ENCODE peak calls at places on chromosomes 11 and 22, in ten cellular contexts. One of them, this sample, is unnamed.

GRCh38 chr11:88383446-88383845 is 45.9 kb upstream of the CTSC start:
- DNase-seq in iris pigment epithelial cell: no peak
- DNase-seq in HEK293T: no peak
- DNase-seq in NCI-H446: no peak
- DNase-seq in LHCN-M2: no peak
- DNase-seq in lung microvascular endothelial cell: no peak
- DNase-seq in A549: peak
- DNase-seq in kidney glomerular epithelial cell: peak
- DNase-seq in kidney: no peak
- DNase-seq in mesenteric fat pad: no peak
- DNase-seq in this sample: peak

GRCh38 chr11:3158131-3158591 is 6.9 kb downstream of the OSBPL5 start:
- DNase-seq in iris pigment epithelial cell: no peak
- DNase-seq in HEK293T: no peak
- DNase-seq in NCI-H446: no peak
- DNase-seq in LHCN-M2: no peak
- DNase-seq in lung microvascular endothelial cell: no peak
- DNase-seq in A549: no peak
- DNase-seq in kidney glomerular epithelial cell: no peak
- DNase-seq in kidney: peak
- DNase-seq in mesenteric fat pad: no peak
- DNase-seq in this sample: no peak

GRCh38 chr11:130979386-130979972 is 63.2 kb upstream of the SNX19 start:
- DNase-seq in iris pigment epithelial cell: peak
- DNase-seq in HEK293T: peak
- DNase-seq in NCI-H446: no peak
- DNase-seq in LHCN-M2: peak
- DNase-seq in lung microvascular endothelial cell: peak
- DNase-seq in A549: peak
- DNase-seq in kidney glomerular epithelial cell: no peak
- DNase-seq in kidney: no peak
- DNase-seq in mesenteric fat pad: no peak
- DNase-seq in this sample: peak

GRCh38 chr22:19873138-19873959 is 18.7 kb upstream of the GNB1L start:
- DNase-seq in iris pigment epithelial cell: no peak
- DNase-seq in HEK293T: no peak
- DNase-seq in NCI-H446: no peak
- DNase-seq in LHCN-M2: no peak
- DNase-seq in lung microvascular endothelial cell: peak
- DNase-seq in A549: no peak
- DNase-seq in kidney glomerular epithelial cell: no peak
- DNase-seq in kidney: peak
- DNase-seq in mesenteric fat pad: no peak
- DNase-seq in this sample: no peak

GRCh38 chr11:127651175-127651887 is 650.8 kb upstream of the KIRREL3 start:
- DNase-seq in iris pigment epithelial cell: peak
- DNase-seq in HEK293T: no peak
- DNase-seq in NCI-H446: no peak
- DNase-seq in LHCN-M2: peak
- DNase-seq in lung microvascular endothelial cell: no peak
- DNase-seq in A549: no peak
- DNase-seq in kidney glomerular epithelial cell: peak
- DNase-seq in kidney: no peak
- DNase-seq in mesenteric fat pad: no peak
- DNase-seq in this sample: peak

GRCh38 chr22:37197451-37198289 is 9.6 kb upstream of the C1QTNF6 start:
- DNase-seq in iris pigment epithelial cell: peak
- DNase-seq in HEK293T: no peak
- DNase-seq in NCI-H446: no peak
- DNase-seq in LHCN-M2: peak
- DNase-seq in lung microvascular endothelial cell: peak
- DNase-seq in A549: peak
- DNase-seq in kidney glomerular epithelial cell: peak
- DNase-seq in kidney: peak
- DNase-seq in mesenteric fat pad: no peak
- DNase-seq in this sample: peak

GRCh38 chr11:74141274-74141695 is 29.5 kb downstream of the C2CD3 start:
- DNase-seq in iris pigment epithelial cell: peak
- DNase-seq in HEK293T: no peak
- DNase-seq in NCI-H446: no peak
- DNase-seq in LHCN-M2: no peak
- DNase-seq in lung microvascular endothelial cell: peak
- DNase-seq in A549: peak
- DNase-seq in kidney glomerular epithelial cell: no peak
- DNase-seq in kidney: no peak
- DNase-seq in mesenteric fat pad: no peak
- DNase-seq in this sample: peak

GRCh38 chr11:60985991-60986915 is 14.8 kb downstream of the CD6 start:
- DNase-seq in iris pigment epithelial cell: peak
- DNase-seq in HEK293T: no peak
- DNase-seq in NCI-H446: no peak
- DNase-seq in LHCN-M2: peak
- DNase-seq in lung microvascular endothelial cell: no peak
- DNase-seq in A549: peak
- DNase-seq in kidney glomerular epithelial cell: no peak
- DNase-seq in kidney: no peak
- DNase-seq in mesenteric fat pad: no peak
- DNase-seq in this sample: no peak

GRCh38 chr11:86035920-86036319 is 33.0 kb downstream of the PICALM start:
- DNase-seq in iris pigment epithelial cell: no peak
- DNase-seq in HEK293T: no peak
- DNase-seq in NCI-H446: no peak
- DNase-seq in LHCN-M2: no peak
- DNase-seq in lung microvascular endothelial cell: no peak
- DNase-seq in A549: no peak
- DNase-seq in kidney glomerular epithelial cell: no peak
- DNase-seq in kidney: no peak
- DNase-seq in mesenteric fat pad: no peak
- DNase-seq in this sample: no peak

GRCh38 chr11:72807021-72807693 is 7.1 kb upstream of the ATG16L2 start:
- DNase-seq in iris pigment epithelial cell: peak
- DNase-seq in HEK293T: no peak
- DNase-seq in NCI-H446: no peak
- DNase-seq in LHCN-M2: peak
- DNase-seq in lung microvascular endothelial cell: no peak
- DNase-seq in A549: peak
- DNase-seq in kidney glomerular epithelial cell: no peak
- DNase-seq in kidney: no peak
- DNase-seq in mesenteric fat pad: no peak
- DNase-seq in this sample: no peak

GRCh38 chr22:24325105-24325757 is 54.6 kb downstream of the SPECC1L start:
- DNase-seq in iris pigment epithelial cell: peak
- DNase-seq in HEK293T: peak
- DNase-seq in NCI-H446: peak
- DNase-seq in LHCN-M2: peak
- DNase-seq in lung microvascular endothelial cell: peak
- DNase-seq in A549: peak
- DNase-seq in kidney glomerular epithelial cell: peak
- DNase-seq in kidney: no peak
- DNase-seq in mesenteric fat pad: no peak
- DNase-seq in this sample: peak

GRCh38 chr11:47124675-47125074 is 52.0 kb downstream of the ARFGAP2 start:
- DNase-seq in iris pigment epithelial cell: no peak
- DNase-seq in HEK293T: no peak
- DNase-seq in NCI-H446: no peak
- DNase-seq in LHCN-M2: no peak
- DNase-seq in lung microvascular endothelial cell: no peak
- DNase-seq in A549: no peak
- DNase-seq in kidney glomerular epithelial cell: no peak
- DNase-seq in kidney: no peak
- DNase-seq in mesenteric fat pad: no peak
- DNase-seq in this sample: peak

GRCh38 chr11:74321487-74322188 is 10.2 kb upstream of the P4HA3 start:
- DNase-seq in iris pigment epithelial cell: peak
- DNase-seq in HEK293T: peak
- DNase-seq in NCI-H446: peak
- DNase-seq in LHCN-M2: peak
- DNase-seq in lung microvascular endothelial cell: peak
- DNase-seq in A549: peak
- DNase-seq in kidney glomerular epithelial cell: no peak
- DNase-seq in kidney: no peak
- DNase-seq in mesenteric fat pad: no peak
- DNase-seq in this sample: peak

GRCh38 chr11:69253028-69253427 is 40.9 kb upstream of the MYEOV start:
- DNase-seq in iris pigment epithelial cell: peak
- DNase-seq in HEK293T: no peak
- DNase-seq in NCI-H446: no peak
- DNase-seq in LHCN-M2: peak
- DNase-seq in lung microvascular endothelial cell: no peak
- DNase-seq in A549: peak
- DNase-seq in kidney glomerular epithelial cell: no peak
- DNase-seq in kidney: no peak
- DNase-seq in mesenteric fat pad: no peak
- DNase-seq in this sample: no peak

GRCh38 chr11:26522912-26523610 is 49.0 kb downstream of the MUC15 start:
- DNase-seq in iris pigment epithelial cell: peak
- DNase-seq in HEK293T: no peak
- DNase-seq in NCI-H446: peak
- DNase-seq in LHCN-M2: peak
- DNase-seq in lung microvascular endothelial cell: no peak
- DNase-seq in A549: peak
- DNase-seq in kidney glomerular epithelial cell: no peak
- DNase-seq in kidney: no peak
- DNase-seq in mesenteric fat pad: no peak
- DNase-seq in this sample: no peak

GRCh38 chr11:46298699-46299424 is 21.4 kb downstream of the CREB3L1 start:
- DNase-seq in iris pigment epithelial cell: peak
- DNase-seq in HEK293T: no peak
- DNase-seq in NCI-H446: no peak
- DNase-seq in LHCN-M2: peak
- DNase-seq in lung microvascular endothelial cell: no peak
- DNase-seq in A549: peak
- DNase-seq in kidney glomerular epithelial cell: peak
- DNase-seq in kidney: no peak
- DNase-seq in mesenteric fat pad: no peak
- DNase-seq in this sample: no peak

GRCh38 chr11:85758026-85758425 is 52.9 kb downstream of the SYTL2 start:
- DNase-seq in iris pigment epithelial cell: no peak
- DNase-seq in HEK293T: no peak
- DNase-seq in NCI-H446: no peak
- DNase-seq in LHCN-M2: no peak
- DNase-seq in lung microvascular endothelial cell: no peak
- DNase-seq in A549: no peak
- DNase-seq in kidney glomerular epithelial cell: no peak
- DNase-seq in kidney: no peak
- DNase-seq in mesenteric fat pad: no peak
- DNase-seq in this sample: no peak